ENCODE peak calls at places on chromosomes 2 and 18, in five cellular contexts. I is mesothelial cell of epicardium, W is mesenchymal stem cell, V is amniotic stem cell, F is GM18507. M is an unnamed sample.

GRCh38 chr2:201969938-201970785 is 63.5 kb upstream of the FZD7 start:
- DNase-seq in W (peak; percentile 89), V (no peak), F (no peak), I (no peak), M (no peak)

GRCh38 chr2:177881001-177881748 is 191.4 kb downstream of the PDE11A start:
- DNase-seq in W (no peak), F (no peak), I (no peak), V (no peak), M (no peak)

GRCh38 chr2:120454993-120455789 is 109.3 kb downstream of the INHBB start:
- DNase-seq in F (no peak), I (no peak), V (no peak), W (peak; percentile 70), M (no peak)

GRCh38 chr2:168501456-168502065 is 45.5 kb downstream of the CERS6 start:
- DNase-seq in V (no peak), F (no peak), I (no peak), W (no peak), M (no peak)

GRCh38 chr2:210539035-210539434 is 17.4 kb upstream of the CPS1 start:
- DNase-seq in W (no peak), V (no peak), I (no peak), F (no peak), M (no peak)

GRCh38 chr18:45664824-45665763 is 49.8 kb downstream of the SLC14A2 start:
- DNase-seq in I (peak; percentile 34), V (peak; percentile 33), W (peak; percentile 69), F (no peak), M (peak; percentile 90)

GRCh38 chr2:72210470-72210869 is 62.8 kb upstream of the CYP26B1 start:
- DNase-seq in F (no peak), W (no peak), V (no peak), I (no peak), M (no peak)

GRCh38 chr2:119794237-119794636 is 34.5 kb downstream of the PTPN4 start:
- DNase-seq in I (no peak), F (no peak), V (no peak), W (no peak), M (no peak)

GRCh38 chr18:41666251-41666650 is 288.8 kb upstream of the PIK3C3 start:
- DNase-seq in I (no peak), V (no peak), F (no peak), W (no peak), M (no peak)

M was measured in Karpas-422.